ENCODE peak calls at places on chromosomes 12 and 14, in seven cellular contexts. One of them, this sample, is unnamed.
A peak's percentile ranks its signal among the peaks of the same experiment; 100 is the strongest.

GRCh38 chr12:66061076-66061475 is 69.5 kb downstream of the LLPH start:
- DNase-seq in GM06990: no peak
- DNase-seq in right cardiac atrium: no peak
- DNase-seq in activated CD8-positive, alpha-beta memory T cell treated with anti-CD3 and anti-CD28 coated beads for 1 hour: no peak
- DNase-seq in stimulated activated CD4-positive, alpha-beta T cell treated with anti-CD3 and anti-CD28 coated beads, Interleukin-2, amount 100 ng/mL, for 24 hours: no peak
- DNase-seq in stimulated activated CD8-positive, alpha-beta memory T cell treated with anti-CD3 and anti-CD28 coated beads, Interleukin-2, amount 100 ng/mL, for 48 hours: no peak
- DNase-seq in retina: no peak
- DNase-seq in this sample: no peak

GRCh38 chr14:70013269-70013873 is 134.2 kb downstream of the SMOC1 start:
- DNase-seq in GM06990: no peak
- DNase-seq in activated CD8-positive, alpha-beta memory T cell treated with anti-CD3 and anti-CD28 coated beads for 1 hour: no peak
- DNase-seq in right cardiac atrium: no peak
- DNase-seq in stimulated activated CD4-positive, alpha-beta T cell treated with anti-CD3 and anti-CD28 coated beads, Interleukin-2, amount 100 ng/mL, for 24 hours: peak; percentile 67
- DNase-seq in stimulated activated CD8-positive, alpha-beta memory T cell treated with anti-CD3 and anti-CD28 coated beads, Interleukin-2, amount 100 ng/mL, for 48 hours: peak; percentile 26
- DNase-seq in retina: peak; percentile 22
- DNase-seq in this sample: no peak

GRCh38 chr14:77044776-77045569 is 16.5 kb upstream of the IRF2BPL start:
- DNase-seq in stimulated activated CD8-positive, alpha-beta memory T cell treated with anti-CD3 and anti-CD28 coated beads, Interleukin-2, amount 100 ng/mL, for 48 hours: no peak
- DNase-seq in activated CD8-positive, alpha-beta memory T cell treated with anti-CD3 and anti-CD28 coated beads for 1 hour: no peak
- DNase-seq in right cardiac atrium: peak; percentile 67
- DNase-seq in retina: no peak
- DNase-seq in GM06990: no peak
- DNase-seq in stimulated activated CD4-positive, alpha-beta T cell treated with anti-CD3 and anti-CD28 coated beads, Interleukin-2, amount 100 ng/mL, for 24 hours: no peak
- DNase-seq in this sample: no peak

GRCh38 chr14:103870891-103871595 is 23.7 kb upstream of the PPP1R13B start:
- DNase-seq in right cardiac atrium: no peak
- DNase-seq in activated CD8-positive, alpha-beta memory T cell treated with anti-CD3 and anti-CD28 coated beads for 1 hour: no peak
- DNase-seq in stimulated activated CD4-positive, alpha-beta T cell treated with anti-CD3 and anti-CD28 coated beads, Interleukin-2, amount 100 ng/mL, for 24 hours: no peak
- DNase-seq in GM06990: no peak
- DNase-seq in retina: no peak
- DNase-seq in stimulated activated CD8-positive, alpha-beta memory T cell treated with anti-CD3 and anti-CD28 coated beads, Interleukin-2, amount 100 ng/mL, for 48 hours: no peak
- DNase-seq in this sample: no peak

GRCh38 chr12:49647280-49647679 is 23.9 kb downstream of the PRPF40B start:
- DNase-seq in GM06990: no peak
- DNase-seq in activated CD8-positive, alpha-beta memory T cell treated with anti-CD3 and anti-CD28 coated beads for 1 hour: no peak
- DNase-seq in stimulated activated CD4-positive, alpha-beta T cell treated with anti-CD3 and anti-CD28 coated beads, Interleukin-2, amount 100 ng/mL, for 24 hours: no peak
- DNase-seq in retina: no peak
- DNase-seq in right cardiac atrium: peak; percentile 62
- DNase-seq in stimulated activated CD8-positive, alpha-beta memory T cell treated with anti-CD3 and anti-CD28 coated beads, Interleukin-2, amount 100 ng/mL, for 48 hours: no peak
- DNase-seq in this sample: no peak

GRCh38 chr12:101792046-101792931 is 38.5 kb downstream of the GNPTAB start:
- DNase-seq in GM06990: no peak
- DNase-seq in stimulated activated CD4-positive, alpha-beta T cell treated with anti-CD3 and anti-CD28 coated beads, Interleukin-2, amount 100 ng/mL, for 24 hours: no peak
- DNase-seq in activated CD8-positive, alpha-beta memory T cell treated with anti-CD3 and anti-CD28 coated beads for 1 hour: no peak
- DNase-seq in stimulated activated CD8-positive, alpha-beta memory T cell treated with anti-CD3 and anti-CD28 coated beads, Interleukin-2, amount 100 ng/mL, for 48 hours: no peak
- DNase-seq in retina: no peak
- DNase-seq in right cardiac atrium: no peak
- DNase-seq in this sample: no peak

GRCh38 chr12:131000000-131000486 is 46.3 kb downstream of the ADGRD1 start:
- DNase-seq in GM06990: no peak
- DNase-seq in activated CD8-positive, alpha-beta memory T cell treated with anti-CD3 and anti-CD28 coated beads for 1 hour: no peak
- DNase-seq in right cardiac atrium: no peak
- DNase-seq in stimulated activated CD8-positive, alpha-beta memory T cell treated with anti-CD3 and anti-CD28 coated beads, Interleukin-2, amount 100 ng/mL, for 48 hours: no peak
- DNase-seq in retina: no peak
- DNase-seq in stimulated activated CD4-positive, alpha-beta T cell treated with anti-CD3 and anti-CD28 coated beads, Interleukin-2, amount 100 ng/mL, for 24 hours: no peak
- DNase-seq in this sample: no peak

GRCh38 chr14:55850803-55851202 is 267.4 kb upstream of the PELI2 start:
- DNase-seq in GM06990: no peak
- DNase-seq in retina: no peak
- DNase-seq in stimulated activated CD8-positive, alpha-beta memory T cell treated with anti-CD3 and anti-CD28 coated beads, Interleukin-2, amount 100 ng/mL, for 48 hours: no peak
- DNase-seq in stimulated activated CD4-positive, alpha-beta T cell treated with anti-CD3 and anti-CD28 coated beads, Interleukin-2, amount 100 ng/mL, for 24 hours: no peak
- DNase-seq in activated CD8-positive, alpha-beta memory T cell treated with anti-CD3 and anti-CD28 coated beads for 1 hour: no peak
- DNase-seq in right cardiac atrium: no peak
- DNase-seq in this sample: no peak

GRCh38 chr14:67934087-67934486 is 114.5 kb downstream of the RAD51B start:
- DNase-seq in activated CD8-positive, alpha-beta memory T cell treated with anti-CD3 and anti-CD28 coated beads for 1 hour: no peak
- DNase-seq in retina: peak; percentile 50
- DNase-seq in right cardiac atrium: no peak
- DNase-seq in stimulated activated CD4-positive, alpha-beta T cell treated with anti-CD3 and anti-CD28 coated beads, Interleukin-2, amount 100 ng/mL, for 24 hours: no peak
- DNase-seq in GM06990: no peak
- DNase-seq in stimulated activated CD8-positive, alpha-beta memory T cell treated with anti-CD3 and anti-CD28 coated beads, Interleukin-2, amount 100 ng/mL, for 48 hours: no peak
- DNase-seq in this sample: peak; percentile 60